ENCODE peak calls at places on chromosomes 6 and 20, in nine cellular contexts. S, U, O, D, C, N, F, W and L are unnamed samples.
A peak's percentile ranks its signal among the peaks of the same experiment; 100 is the strongest.

GRCh38 chr6:42604150-42604549 is 40.3 kb downstream of the UBR2 start:
- DNase-seq in D (no peak), O (no peak), F (no peak), N (no peak), S (no peak), C (no peak), W (no peak), U (no peak), L (no peak)

GRCh38 chr20:34074101-34074760 is 37.8 kb downstream of the EIF2S2 start:
- DNase-seq in C (peak; percentile 40), N (no peak), F (no peak), W (no peak), S (no peak), O (no peak), U (no peak), D (no peak), L (no peak)

GRCh38 chr6:87742106-87742505 is 40.1 kb upstream of the AKIRIN2 start:
- DNase-seq in W (no peak), S (no peak), N (no peak), D (no peak), U (no peak), O (no peak), F (peak; percentile 29), C (no peak), L (no peak)

GRCh38 chr6:133977983-133978895 is 25.2 kb downstream of the TBPL1 start:
- DNase-seq in C (peak; percentile 36), W (peak; percentile 34), O (no peak), F (no peak), D (no peak), N (no peak), S (no peak), U (no peak), L (no peak)

GRCh38 chr6:31010393-31011060 is at the start of gene MUC22:
- DNase-seq in S (no peak), D (no peak), F (no peak), O (no peak), W (no peak), C (peak; percentile 66), N (no peak), U (no peak), L (no peak)

GRCh38 chr6:75478929-75479328 is 14.7 kb downstream of the FILIP1 start:
- DNase-seq in F (no peak), O (no peak), U (no peak), D (no peak), N (no peak), W (no peak), C (no peak), S (no peak), L (no peak)

GRCh38 chr20:25140968-25141367 is 54.5 kb upstream of the ENTPD6 start:
- DNase-seq in F (no peak), C (no peak), N (no peak), O (no peak), U (no peak), S (no peak), W (no peak), D (no peak), L (no peak)

GRCh38 chr20:23257106-23257761 is 93.4 kb upstream of the NXT1 start:
- DNase-seq in N (no peak), O (no peak), F (no peak), D (no peak), S (no peak), U (no peak), W (no peak), C (no peak), L (peak; percentile 78)

GRCh38 chr6:48136856-48137255 is 25.9 kb upstream of the PTCHD4 start:
- DNase-seq in U (no peak), W (no peak), F (no peak), S (no peak), O (no peak), N (no peak), D (no peak), C (no peak), L (no peak)

GRCh38 chr6:71290611-71291010 is 2.0 kb downstream of the OGFRL1 start:
- DNase-seq in D (no peak), N (no peak), C (no peak), F (no peak), W (no peak), S (no peak), U (no peak), O (no peak), L (no peak)
- H3K4me3 ChIP-seq in D (no peak overlapping the region), N (no peak overlapping the region), C (no peak overlapping the region), F (no peak overlapping the region), W (no peak overlapping the region), S (peak overlapping the region; percentile 83), U (no peak overlapping the region), O (peak overlapping the region; percentile 22), L (peak overlapping the region; percentile 76)

GRCh38 chr6:166621114-166621540 is 5.9 kb downstream of the RPS6KA2 start:
- DNase-seq in O (no peak), U (no peak), C (no peak), F (no peak), W (no peak), N (no peak), S (no peak), D (no peak), L (no peak)

GRCh38 chr6:166620478-166621113 is 6.5 kb downstream of the RPS6KA2 start:
- DNase-seq in O (peak; percentile 4), S (no peak), N (no peak), F (no peak), W (no peak), D (no peak), U (no peak), C (no peak), L (no peak)

GRCh38 chr6:166624275-166624674 is 2.8 kb downstream of the RPS6KA2 start:
- DNase-seq in W (no peak), S (no peak), O (peak; percentile 14), C (no peak), N (no peak), U (peak; percentile 44), D (no peak), F (no peak), L (no peak)

GRCh38 chr6:166625356-166625755 is 1.7 kb downstream of the RPS6KA2 start:
- DNase-seq in S (no peak), N (no peak), O (no peak), C (peak; percentile 12), W (no peak), F (no peak), U (no peak), D (no peak), L (no peak)

GRCh38 chr6:166623318-166623717 is 3.7 kb downstream of the RPS6KA2 start:
- DNase-seq in F (no peak), W (no peak), N (no peak), O (peak; percentile 3), C (peak; percentile 49), U (no peak), S (no peak), D (no peak), L (no peak)
- H3K27ac ChIP-seq in F (no peak overlapping the region), W (no peak overlapping the region), N (no peak overlapping the region), O (peak overlapping the region; percentile 42), C (no peak overlapping the region), U (no peak overlapping the region), S (peak overlapping the region; percentile 94), D (no peak overlapping the region), L (peak overlapping the region; percentile 64)

GRCh38 chr6:3389390-3390167 is 67.3 kb downstream of the SLC22A23 start:
- DNase-seq in N (no peak), U (no peak), F (no peak), S (peak; percentile 46), O (no peak), C (no peak), D (no peak), W (no peak), L (no peak)
- H3K4me3 ChIP-seq in N (no peak overlapping the region), U (no peak overlapping the region), F (no peak overlapping the region), S (no peak overlapping the region), O (no peak overlapping the region), C (no peak overlapping the region), D (no peak overlapping the region), W (no peak overlapping the region), L (no peak overlapping the region)

GRCh38 chr6:11189865-11190624 is 42.4 kb downstream of the NEDD9 start:
- DNase-seq in W (no peak), O (no peak), N (no peak), C (no peak), F (no peak), S (no peak), U (no peak), D (no peak), L (peak; percentile 87)

GRCh38 chr6:11185204-11185842 is 47.1 kb downstream of the NEDD9 start:
- DNase-seq in D (no peak), S (no peak), C (no peak), N (no peak), O (no peak), W (no peak), F (no peak), U (no peak), L (peak; percentile 57)

GRCh38 chr6:11187301-11187700 is 45.2 kb downstream of the NEDD9 start:
- DNase-seq in N (no peak), D (no peak), W (no peak), U (no peak), S (no peak), F (no peak), C (no peak), O (no peak), L (peak; percentile 10)

GRCh38 chr6:11190625-11191245 is 41.7 kb downstream of the NEDD9 start:
- DNase-seq in W (no peak), C (no peak), S (no peak), F (no peak), D (no peak), O (no peak), U (no peak), N (no peak), L (no peak)

GRCh38 chr6:11188161-11188915 is 44.1 kb downstream of the NEDD9 start:
- DNase-seq in C (peak; percentile 92), S (no peak), U (peak; percentile 62), F (peak; percentile 42), O (no peak), D (peak; percentile 74), W (no peak), N (no peak), L (peak; percentile 37)
- H3K27ac ChIP-seq in C (peak overlapping the region; percentile 66), S (no peak overlapping the region), U (peak overlapping the region; percentile 56), F (peak overlapping the region; percentile 51), O (no peak overlapping the region), D (peak overlapping the region; percentile 71), W (no peak overlapping the region), N (no peak overlapping the region), L (no peak overlapping the region)

GRCh38 chr6:79334674-79335073 is 100.2 kb upstream of the HMGN3 start:
- DNase-seq in S (no peak), C (no peak), U (no peak), F (no peak), N (no peak), O (no peak), W (no peak), D (no peak), L (no peak)

GRCh38 chr6:79335133-79335674 is 100.7 kb upstream of the HMGN3 start:
- DNase-seq in U (no peak), C (no peak), S (no peak), W (no peak), O (no peak), F (no peak), N (no peak), D (no peak), L (no peak)

GRCh38 chr6:79330723-79331122 is 96.2 kb upstream of the HMGN3 start:
- DNase-seq in U (no peak), D (no peak), F (no peak), C (no peak), S (no peak), N (no peak), W (no peak), O (no peak), L (no peak)
- H3K4me3 ChIP-seq in U (no peak overlapping the region), D (no peak overlapping the region), F (no peak overlapping the region), C (no peak overlapping the region), S (no peak overlapping the region), N (no peak overlapping the region), W (no peak overlapping the region), O (no peak overlapping the region), L (no peak overlapping the region)